ENCODE peak calls at places on chromosome 2, in seven cellular contexts. F is testis, E is H1, M is adrenal gland, L is sigmoid colon, U is uterus, N is HCT116. W is an unnamed sample.

GRCh38 chr2:160270571-160271113 is 70.6 kb upstream of the ITGB6 start:
- DNase-seq in F (peak), E (peak), M (peak), L (peak), U (peak), N (no peak), W (no peak)

GRCh38 chr2:139478191-139478914 is 698.2 kb upstream of the NXPH2 start:
- DNase-seq in F (no peak), E (no peak), M (no peak), L (no peak), U (no peak), N (no peak), W (no peak)

GRCh38 chr2:28442328-28442727 is 49.7 kb downstream of the FOSL2 start:
- DNase-seq in F (no peak), E (no peak), M (no peak), L (no peak), U (no peak), N (no peak), W (no peak)

GRCh38 chr2:152730591-152731333 is 12.3 kb downstream of the ARL6IP6 start:
- DNase-seq in F (no peak), E (no peak), M (no peak), L (no peak), U (no peak), N (no peak), W (no peak)

GRCh38 chr2:202689459-202689858 is 54.7 kb downstream of the FAM117B start:
- DNase-seq in F (no peak), E (no peak), M (no peak), L (no peak), U (no peak), N (no peak), W (no peak)

GRCh38 chr2:46849080-46849715 is 66.4 kb downstream of the MCFD2 start:
- DNase-seq in F (no peak), E (no peak), M (no peak), L (peak), U (peak), N (no peak), W (peak)

GRCh38 chr2:153235516-153235915 is 243.0 kb downstream of the RPRM start:
- DNase-seq in F (no peak), E (no peak), M (no peak), L (no peak), U (no peak), N (no peak), W (no peak)

GRCh38 chr2:11602563-11603182 is 67.3 kb downstream of the NTSR2 start:
- DNase-seq in F (no peak), E (no peak), M (no peak), L (peak), U (no peak), N (no peak), W (no peak)

GRCh38 chr2:238586931-238587775 is 160.4 kb downstream of the ASB1 start:
- DNase-seq in F (no peak), E (no peak), M (no peak), L (peak), U (no peak), N (no peak), W (no peak)

GRCh38 chr2:146376511-146377084 is 1468.2 kb upstream of the ACVR2A start:
- DNase-seq in F (no peak), E (no peak), M (no peak), L (no peak), U (no peak), N (no peak), W (no peak)

GRCh38 chr2:204407209-204408070 is 137.8 kb upstream of the PARD3B start:
- DNase-seq in F (no peak), E (no peak), M (no peak), L (no peak), U (no peak), N (no peak), W (no peak)

GRCh38 chr2:12428324-12428723 is 288.4 kb upstream of the TRIB2 start:
- DNase-seq in F (no peak), E (no peak), M (no peak), L (no peak), U (no peak), N (no peak), W (no peak)

GRCh38 chr2:66805136-66805535 is 370.2 kb downstream of the MEIS1 start:
- DNase-seq in F (no peak), E (no peak), M (no peak), L (peak), U (peak), N (no peak), W (no peak)

GRCh38 chr2:172970660-172971059 is 105.0 kb upstream of the MAP3K20 start:
- DNase-seq in F (no peak), E (no peak), M (no peak), L (no peak), U (no peak), N (no peak), W (no peak)

GRCh38 chr2:1688161-1688560 is 56.2 kb downstream of the PXDN start:
- DNase-seq in F (no peak), E (no peak), M (no peak), L (no peak), U (no peak), N (no peak), W (no peak)

GRCh38 chr2:32553829-32554432 is 73.9 kb upstream of the TTC27 start:
- DNase-seq in F (no peak), E (no peak), M (no peak), L (no peak), U (no peak), N (peak), W (no peak)

GRCh38 chr2:187499941-187500532 is 52.0 kb upstream of the CALCRL start:
- DNase-seq in F (peak), E (peak), M (peak), L (peak), U (peak), N (peak), W (peak)

GRCh38 chr2:42025151-42025582 is 22.7 kb upstream of the PKDCC start:
- DNase-seq in F (peak), E (no peak), M (peak), L (no peak), U (peak), N (no peak), W (peak)

GRCh38 chr2:195057001-195057400 is 600.0 kb upstream of the SLC39A10 start:
- DNase-seq in F (no peak), E (no peak), M (no peak), L (no peak), U (no peak), N (no peak), W (no peak)

GRCh38 chr2:236584521-236585384 is 15.1 kb downstream of the ACKR3 start:
- DNase-seq in F (no peak), E (no peak), M (no peak), L (peak), U (no peak), N (no peak), W (no peak)

GRCh38 chr2:46347649-46348280 is 50.6 kb downstream of the EPAS1 start:
- DNase-seq in F (no peak), E (no peak), M (no peak), L (no peak), U (no peak), N (no peak), W (no peak)

GRCh38 chr2:37671816-37672103 is 318 bp upstream of the CDC42EP3 start:
- DNase-seq in F (peak), E (no peak), M (peak), L (peak), U (no peak), N (no peak), W (no peak)

GRCh38 chr2:231710751-231711676 is 2.7 kb downstream of the PTMA start:
- DNase-seq in F (peak), E (peak), M (peak), L (peak), U (peak), N (no peak), W (peak)

GRCh38 chr2:75464348-75464946 is 96.3 kb downstream of the EVA1A start:
- DNase-seq in F (peak), E (no peak), M (no peak), L (no peak), U (no peak), N (peak), W (no peak)

GRCh38 chr2:212595036-212595654 is 56.5 kb upstream of the ERBB4 start:
- DNase-seq in F (no peak), E (no peak), M (no peak), L (no peak), U (no peak), N (peak), W (no peak)

GRCh38 chr2:73089270-73090030 is 17.9 kb upstream of the SFXN5 start:
- DNase-seq in F (no peak), E (no peak), M (no peak), L (no peak), U (peak), N (peak), W (peak)
- TF ChIP-seq POLR2A in F (no peak), E (no peak), M (no peak), L (no peak), U (no peak), N (no peak), W (no peak)

GRCh38 chr2:170973492-170974303 is 44.6 kb downstream of the GORASP2 start:
- DNase-seq in F (peak), E (peak), M (peak), L (peak), U (peak), N (peak), W (peak)

GRCh38 chr2:170974304-170974993 is 45.4 kb downstream of the GORASP2 start:
- DNase-seq in F (no peak), E (no peak), M (no peak), L (no peak), U (no peak), N (no peak), W (no peak)

GRCh38 chr2:170975127-170975942 is 46.3 kb downstream of the GORASP2 start:
- DNase-seq in F (no peak), E (no peak), M (no peak), L (no peak), U (no peak), N (no peak), W (no peak)

GRCh38 chr2:170972508-170973224 is 43.6 kb downstream of the GORASP2 start:
- DNase-seq in F (no peak), E (no peak), M (no peak), L (no peak), U (no peak), N (no peak), W (no peak)

GRCh38 chr2:170973225-170973491 is 44.1 kb downstream of the GORASP2 start:
- DNase-seq in F (no peak), E (no peak), M (no peak), L (no peak), U (no peak), N (no peak), W (no peak)
- H3K27ac ChIP-seq in F (no peak), E (no peak), M (no peak), L (no peak), U (no peak), N (no peak), W (peak)

GRCh38 chr2:23940262-23940975 is at the start of gene UBXN2A:
- DNase-seq in F (peak), E (peak), M (peak), L (peak), U (peak), N (peak), W (peak)
- TF ChIP-seq POLR2A in F (no peak), E (peak), M (peak), L (peak), U (peak), N (peak), W (no peak)

GRCh38 chr2:241461693-241462677 is 46.4 kb downstream of the STK25 start:
- DNase-seq in F (no peak), E (no peak), M (no peak), L (no peak), U (no peak), N (no peak), W (no peak)

GRCh38 chr2:241454837-241455485 is 53.4 kb downstream of the STK25 start:
- DNase-seq in F (no peak), E (no peak), M (no peak), L (no peak), U (no peak), N (no peak), W (no peak)

GRCh38 chr2:241460631-241461030 is 47.8 kb downstream of the STK25 start:
- DNase-seq in F (no peak), E (no peak), M (no peak), L (no peak), U (no peak), N (no peak), W (no peak)

GRCh38 chr2:241456546-241456945 is 51.8 kb downstream of the STK25 start:
- DNase-seq in F (no peak), E (no peak), M (no peak), L (peak), U (no peak), N (no peak), W (no peak)

DNA sequence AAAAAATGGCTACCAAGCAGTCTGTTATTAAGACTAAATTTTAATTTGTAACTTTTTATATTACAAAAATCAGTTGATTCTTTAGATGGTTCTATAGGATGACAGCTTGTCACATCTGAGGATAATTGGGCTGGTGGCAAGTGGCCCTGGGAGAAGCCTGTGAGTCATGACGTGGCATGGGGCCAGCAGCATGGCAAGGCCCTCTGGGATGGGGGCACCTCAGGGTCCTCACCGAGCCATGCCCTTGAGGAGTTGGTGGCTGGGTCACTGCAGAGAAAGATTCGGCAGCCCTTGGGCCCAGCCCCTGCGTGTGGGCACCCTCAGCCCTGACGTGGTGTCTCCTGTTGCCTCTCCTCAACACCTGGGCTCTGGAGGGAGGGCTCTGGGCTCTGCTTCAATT is 49.7 kb downstream of the STK25 start:
- DNase-seq in F (no peak), E (no peak), M (no peak), L (no peak), U (no peak), N (no peak), W (no peak)
- H3K27ac ChIP-seq in F (no peak), E (no peak), M (no peak), L (no peak), U (no peak), N (no peak), W (no peak)

GRCh38 chr2:148569221-148569620 is 75.3 kb upstream of the EPC2 start:
- DNase-seq in F (no peak), E (no peak), M (no peak), L (no peak), U (no peak), N (no peak), W (no peak)
- TF ChIP-seq POLR2A in F (no peak), E (no peak), M (no peak), L (no peak), U (no peak), N (no peak), W (no peak)

GRCh38 chr2:86213699-86214502 is 14.6 kb downstream of the MRPL35 start:
- DNase-seq in F (peak), E (no peak), M (no peak), L (no peak), U (no peak), N (no peak), W (no peak)

GRCh38 chr2:86211033-86211795 is 12.0 kb downstream of the MRPL35 start:
- DNase-seq in F (peak), E (no peak), M (no peak), L (no peak), U (no peak), N (no peak), W (no peak)

GRCh38 chr2:86213056-86213455 is 13.8 kb downstream of the MRPL35 start:
- DNase-seq in F (no peak), E (no peak), M (no peak), L (no peak), U (no peak), N (no peak), W (no peak)

GRCh38 chr2:86214503-86214832 is 15.2 kb downstream of the MRPL35 start:
- DNase-seq in F (no peak), E (no peak), M (no peak), L (no peak), U (no peak), N (no peak), W (no peak)

GRCh38 chr2:86211796-86212188 is 12.5 kb downstream of the MRPL35 start:
- DNase-seq in F (no peak), E (no peak), M (no peak), L (no peak), U (no peak), N (no peak), W (no peak)
- H3K27ac ChIP-seq in F (no peak), E (no peak), M (no peak), L (no peak), U (no peak), N (no peak), W (no peak)

DNA sequence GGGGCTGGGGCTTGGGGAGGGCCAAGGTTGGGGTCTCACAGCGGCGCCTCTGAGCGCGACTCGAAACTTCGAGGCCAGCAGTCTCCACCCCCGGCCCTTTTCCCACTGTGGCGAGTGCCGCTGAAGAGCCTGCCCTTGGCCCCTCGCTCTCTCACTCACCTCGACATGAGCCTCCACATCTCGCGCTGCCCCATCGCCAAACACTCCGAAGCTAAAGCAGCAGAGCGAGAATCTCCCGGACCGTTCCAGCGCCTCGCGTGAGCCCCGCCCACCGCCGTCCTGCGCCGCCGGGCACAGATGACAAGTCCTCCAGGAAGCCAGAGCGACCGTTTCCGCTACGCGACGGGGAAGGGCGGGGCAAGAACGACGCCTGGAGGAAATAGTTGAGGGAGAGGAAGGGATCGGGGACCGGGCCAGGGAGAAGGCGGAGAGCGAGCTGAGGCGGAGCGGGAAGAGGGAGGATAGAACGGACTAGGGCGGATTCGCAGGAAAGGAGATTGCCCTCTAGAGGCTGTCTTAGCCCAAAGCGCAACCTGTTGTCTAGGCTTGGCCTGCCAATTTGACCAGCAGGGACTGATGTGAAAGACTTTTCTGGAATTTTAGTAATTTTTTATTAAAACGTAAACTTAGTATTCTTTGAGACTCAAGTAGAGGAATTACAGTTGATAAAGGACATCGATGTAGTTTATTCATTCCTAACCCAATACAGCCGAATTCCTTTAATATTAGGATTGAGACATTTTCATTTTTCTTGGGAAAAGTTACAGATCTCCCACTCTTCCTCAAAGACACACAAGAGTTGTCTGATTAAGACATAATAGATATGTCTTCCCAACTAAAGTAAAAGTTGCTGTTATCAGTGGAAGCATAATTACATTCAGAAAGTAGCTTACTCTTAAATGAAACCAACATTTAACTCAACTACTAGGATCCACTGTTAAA is at the start of gene HIBCH:
- DNase-seq in F (peak), E (peak), M (peak), L (peak), U (peak), N (peak), W (peak)
- TF ChIP-seq POLR2A in F (peak), E (peak), M (peak), L (peak), U (peak), N (peak), W (peak)

GRCh38 chr2:99867690-99868089 is 274.7 kb downstream of the AFF3 start:
- DNase-seq in F (no peak), E (no peak), M (peak), L (no peak), U (no peak), N (no peak), W (no peak)
- H3K27ac ChIP-seq in F (no peak), E (no peak), M (no peak), L (no peak), U (no peak), N (no peak), W (no peak)

GRCh38 chr2:8678731-8679566 is 2.9 kb upstream of the ID2 start:
- DNase-seq in F (peak), E (peak), M (peak), L (peak), U (peak), N (peak), W (peak)

GRCh38 chr2:8681786-8682692 is at the start of gene ID2:
- DNase-seq in F (peak), E (peak), M (peak), L (peak), U (peak), N (peak), W (peak)

GRCh38 chr2:8679567-8679826 is 2.4 kb upstream of the ID2 start:
- DNase-seq in F (no peak), E (no peak), M (no peak), L (no peak), U (no peak), N (no peak), W (no peak)

GRCh38 chr2:8680931-8681760 is 710 bp upstream of the ID2 start:
- DNase-seq in F (peak), E (peak), M (peak), L (peak), U (peak), N (peak), W (peak)

DNA sequence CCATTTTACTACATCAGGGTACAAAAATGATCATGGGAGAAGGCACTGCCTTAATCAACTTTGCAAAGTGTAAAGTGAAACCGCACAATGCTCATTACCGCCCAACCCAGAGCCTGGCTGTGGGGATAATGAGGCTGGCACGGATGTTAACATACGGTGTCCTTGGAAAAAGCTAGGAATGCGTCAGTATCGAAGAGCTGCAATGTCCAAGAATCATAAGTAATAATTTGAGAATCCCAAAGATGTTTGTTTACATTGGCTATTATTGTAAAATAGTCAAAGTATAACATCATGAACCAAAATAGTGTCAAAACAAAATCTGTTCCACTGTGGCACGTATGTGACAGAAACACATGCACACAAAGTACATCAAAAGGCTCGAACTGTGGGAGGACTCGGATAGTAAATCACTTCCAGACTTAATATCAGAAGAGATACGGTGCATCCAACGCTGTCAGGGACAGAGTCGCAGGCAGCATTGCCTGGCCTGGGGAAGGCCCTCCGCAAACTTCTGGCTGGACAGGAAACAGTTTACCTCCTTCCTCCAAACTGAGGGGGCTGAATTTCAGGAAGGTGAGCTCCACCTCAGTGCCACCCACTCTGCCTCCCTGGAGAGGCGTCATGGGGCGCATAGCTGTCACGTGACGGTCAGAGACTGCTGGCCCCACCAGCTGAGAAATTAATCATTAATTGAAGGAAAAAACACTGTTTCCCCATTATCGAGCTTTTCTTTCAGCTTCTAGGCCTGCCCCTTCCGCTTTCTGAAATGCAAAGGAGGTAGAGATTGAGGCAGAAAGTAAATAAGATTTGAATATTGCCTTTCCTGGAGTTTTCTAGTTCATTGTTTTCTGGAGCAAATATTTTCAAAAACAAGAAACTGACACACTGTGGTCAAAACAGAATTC is 1.8 kb upstream of the ID2 start:
- DNase-seq in F (peak), E (no peak), M (peak), L (peak), U (no peak), N (peak), W (peak)
- TF ChIP-seq POLR2A in F (no peak), E (no peak), M (peak), L (peak), U (peak), N (peak), W (no peak)